ENCODE peak calls at places on chromosomes 16 and 17, in four cellular contexts. One of them, this sample, is unnamed.

GRCh38 chr16:69469807-69470561 is 45.6 kb downstream of the CYB5B start:
- DNase-seq in lower lobe of right lung: no peak
- DNase-seq in OCI-LY7: peak
- DNase-seq in activated CD8-positive, alpha-beta T cell treated with anti-CD3 and anti-CD28 coated beads, Interleukin-2, amount 10 ng/mL, durations not matched to agents 7 days and 5 days: no peak
- DNase-seq in this sample: peak

GRCh38 chr16:64969221-64969620 is 152.6 kb downstream of the CDH11 start:
- DNase-seq in OCI-LY7: no peak
- DNase-seq in activated CD8-positive, alpha-beta T cell treated with anti-CD3 and anti-CD28 coated beads, Interleukin-2, amount 10 ng/mL, durations not matched to agents 7 days and 5 days: no peak
- DNase-seq in lower lobe of right lung: no peak
- DNase-seq in this sample: no peak

GRCh38 chr17:20170085-20170484 is 160.9 kb downstream of the SPECC1 start:
- DNase-seq in activated CD8-positive, alpha-beta T cell treated with anti-CD3 and anti-CD28 coated beads, Interleukin-2, amount 10 ng/mL, durations not matched to agents 7 days and 5 days: no peak
- DNase-seq in lower lobe of right lung: no peak
- DNase-seq in OCI-LY7: no peak
- DNase-seq in this sample: no peak

GRCh38 chr17:29593546-29594440 is 861 bp downstream of the ANKRD13B start:
- DNase-seq in OCI-LY7: peak
- DNase-seq in lower lobe of right lung: peak
- DNase-seq in activated CD8-positive, alpha-beta T cell treated with anti-CD3 and anti-CD28 coated beads, Interleukin-2, amount 10 ng/mL, durations not matched to agents 7 days and 5 days: peak
- DNase-seq in this sample: peak

GRCh38 chr16:23026777-23027362 is 122.4 kb downstream of the USP31 start:
- DNase-seq in activated CD8-positive, alpha-beta T cell treated with anti-CD3 and anti-CD28 coated beads, Interleukin-2, amount 10 ng/mL, durations not matched to agents 7 days and 5 days: no peak
- DNase-seq in lower lobe of right lung: no peak
- DNase-seq in OCI-LY7: peak
- DNase-seq in this sample: peak

GRCh38 chr17:29162082-29162908 is 17.9 kb downstream of the MYO18A start:
- DNase-seq in OCI-LY7: no peak
- DNase-seq in lower lobe of right lung: no peak
- DNase-seq in activated CD8-positive, alpha-beta T cell treated with anti-CD3 and anti-CD28 coated beads, Interleukin-2, amount 10 ng/mL, durations not matched to agents 7 days and 5 days: no peak
- DNase-seq in this sample: no peak

GRCh38 chr17:44086364-44087311 is 16.1 kb downstream of the G6PC3 start:
- DNase-seq in lower lobe of right lung: no peak
- DNase-seq in activated CD8-positive, alpha-beta T cell treated with anti-CD3 and anti-CD28 coated beads, Interleukin-2, amount 10 ng/mL, durations not matched to agents 7 days and 5 days: peak
- DNase-seq in OCI-LY7: no peak
- DNase-seq in this sample: peak

GRCh38 chr16:12002447-12003006 is 26.0 kb downstream of the SNX29 start:
- DNase-seq in lower lobe of right lung: no peak
- DNase-seq in OCI-LY7: no peak
- DNase-seq in activated CD8-positive, alpha-beta T cell treated with anti-CD3 and anti-CD28 coated beads, Interleukin-2, amount 10 ng/mL, durations not matched to agents 7 days and 5 days: no peak
- DNase-seq in this sample: no peak

GRCh38 chr17:49217651-49218413 is 7.3 kb downstream of the ABI3 start:
- DNase-seq in OCI-LY7: peak
- DNase-seq in activated CD8-positive, alpha-beta T cell treated with anti-CD3 and anti-CD28 coated beads, Interleukin-2, amount 10 ng/mL, durations not matched to agents 7 days and 5 days: peak
- DNase-seq in lower lobe of right lung: peak
- DNase-seq in this sample: peak